ENCODE peak calls at places on chromosomes 13 and 19, in eight cellular contexts. B, P, Q, C, X, H, I and N are unnamed samples. For H3K4me1, the result is how much of the 10 kb centered on the place peaks cover.

GRCh38 chr13:104869501-104869900 is 1666.0 kb downstream of the EFNB2 start:
- DNase-seq in B (no peak), P (no peak), Q (no peak), C (no peak), X (no peak), H (no peak), I (no peak), N (no peak)

GRCh38 chr19:43300876-43301765 is 31.8 kb upstream of the PSG9 start:
- DNase-seq in B (no peak), P (no peak), Q (no peak), C (no peak), X (no peak), H (no peak), I (no peak), N (no peak)

GRCh38 chr13:99371956-99372355 is 64.8 kb upstream of the GPR183 start:
- DNase-seq in B (no peak), P (no peak), Q (no peak), C (no peak), X (no peak), H (no peak), I (peak), N (no peak)

GRCh38 chr19:48627865-48628314 is 8.6 kb downstream of the SPHK2 start:
- DNase-seq in B (no peak), P (no peak), Q (no peak), C (no peak), X (no peak), H (no peak), I (no peak), N (no peak)

GRCh38 chr13:107867701-107868661 is 347.4 kb downstream of the LIG4 start:
- DNase-seq in B (peak), P (no peak), Q (no peak), C (no peak), X (peak), H (peak), I (peak), N (no peak)

GRCh38 chr13:30103161-30103858 is 204.0 kb downstream of the KATNAL1 start:
- DNase-seq in B (no peak), P (no peak), Q (no peak), C (no peak), X (no peak), H (no peak), I (peak), N (no peak)

GRCh38 chr13:80630685-80631121 is 289.8 kb upstream of the SPRY2 start:
- DNase-seq in B (no peak), P (no peak), Q (peak), C (no peak), X (no peak), H (no peak), I (no peak), N (no peak)

GRCh38 chr19:38033658-38034150 is 126.7 kb downstream of the SIPA1L3 start:
- DNase-seq in B (no peak), P (no peak), Q (no peak), C (no peak), X (no peak), H (no peak), I (peak), N (no peak)

GRCh38 chr19:7516281-7516862 is 469 bp downstream of the ZNF358 start:
- DNase-seq in B (no peak), P (no peak), Q (no peak), C (no peak), X (no peak), H (no peak), I (no peak), N (no peak)

GRCh38 chr19:37565370-37565669 is 29.3 kb downstream of the ZNF571 start:
- DNase-seq in B (no peak), P (no peak), Q (no peak), C (no peak), X (no peak), H (no peak), I (no peak), N (no peak)

GRCh38 chr19:7888826-7889217 is 512 bp downstream of the LRRC8E start:
- DNase-seq in B (no peak), P (no peak), Q (no peak), C (no peak), X (no peak), H (no peak), I (no peak), N (no peak)

GRCh38 chr13:35139591-35139990 is 197.5 kb downstream of the NBEA start:
- DNase-seq in B (no peak), P (no peak), Q (no peak), C (no peak), X (no peak), H (no peak), I (no peak), N (no peak)

GRCh38 chr19:48290341-48290922 is 20.6 kb downstream of the ZNF114 start:
- DNase-seq in B (no peak), P (no peak), Q (no peak), C (peak), X (peak), H (peak), I (peak), N (no peak)

GRCh38 chr13:50277127-50277526 is 261.9 kb downstream of the KCNRG start:
- DNase-seq in B (no peak), P (no peak), Q (no peak), C (no peak), X (peak), H (no peak), I (no peak), N (no peak)

GRCh38 chr13:49935171-49936084 is 712 bp downstream of the SPRYD7 start:
- DNase-seq in B (no peak), P (no peak), Q (peak), C (peak), X (peak), H (peak), I (peak), N (no peak)

GRCh38 chr19:51698296-51698695 is 5.2 kb downstream of the SPACA6 start:
- DNase-seq in B (no peak), P (no peak), Q (no peak), C (no peak), X (no peak), H (no peak), I (no peak), N (no peak)

GRCh38 chr13:30371649-30372265 is 50.5 kb upstream of the UBE2L5 start:
- DNase-seq in B (no peak), P (no peak), Q (no peak), C (no peak), X (peak), H (no peak), I (no peak), N (no peak)

GRCh38 chr19:30224689-30225606 is 147.2 kb upstream of the ZNF536 start:
- DNase-seq in B (no peak), P (no peak), Q (no peak), C (peak), X (peak), H (no peak), I (peak), N (no peak)

GRCh38 chr19:2084993-2085720 is 11.0 kb downstream of the MOB3A start:
- DNase-seq in B (peak), P (no peak), Q (peak), C (no peak), X (no peak), H (no peak), I (no peak), N (no peak)
- H3K4me1 ChIP-seq in B (under half), P (under half), Q (under half), C (under half), X (under half), H (under half), I (under half), N (half or more)

GRCh38 chr19:13613447-13613846 is 107.2 kb upstream of the CACNA1A start:
- DNase-seq in B (no peak), P (no peak), Q (no peak), C (no peak), X (no peak), H (no peak), I (no peak), N (no peak)

GRCh38 chr19:13611596-13611995 is 105.3 kb upstream of the CACNA1A start:
- DNase-seq in B (no peak), P (no peak), Q (no peak), C (no peak), X (no peak), H (no peak), I (no peak), N (no peak)

GRCh38 chr19:13619203-13619632 is 112.9 kb upstream of the CACNA1A start:
- DNase-seq in B (no peak), P (no peak), Q (no peak), C (no peak), X (no peak), H (no peak), I (no peak), N (no peak)

GRCh38 chr19:13621413-13621812 is 115.1 kb upstream of the CACNA1A start:
- DNase-seq in B (no peak), P (no peak), Q (no peak), C (no peak), X (no peak), H (no peak), I (peak), N (no peak)

GRCh38 chr19:13615890-13616289 is 109.6 kb upstream of the CACNA1A start:
- DNase-seq in B (no peak), P (no peak), Q (no peak), C (no peak), X (no peak), H (no peak), I (no peak), N (no peak)
- H3K4me1 ChIP-seq in B (under half), P (under half), Q (under half), C (under half), X (under half), H (under half), I (under half), N (under half)

DNA sequence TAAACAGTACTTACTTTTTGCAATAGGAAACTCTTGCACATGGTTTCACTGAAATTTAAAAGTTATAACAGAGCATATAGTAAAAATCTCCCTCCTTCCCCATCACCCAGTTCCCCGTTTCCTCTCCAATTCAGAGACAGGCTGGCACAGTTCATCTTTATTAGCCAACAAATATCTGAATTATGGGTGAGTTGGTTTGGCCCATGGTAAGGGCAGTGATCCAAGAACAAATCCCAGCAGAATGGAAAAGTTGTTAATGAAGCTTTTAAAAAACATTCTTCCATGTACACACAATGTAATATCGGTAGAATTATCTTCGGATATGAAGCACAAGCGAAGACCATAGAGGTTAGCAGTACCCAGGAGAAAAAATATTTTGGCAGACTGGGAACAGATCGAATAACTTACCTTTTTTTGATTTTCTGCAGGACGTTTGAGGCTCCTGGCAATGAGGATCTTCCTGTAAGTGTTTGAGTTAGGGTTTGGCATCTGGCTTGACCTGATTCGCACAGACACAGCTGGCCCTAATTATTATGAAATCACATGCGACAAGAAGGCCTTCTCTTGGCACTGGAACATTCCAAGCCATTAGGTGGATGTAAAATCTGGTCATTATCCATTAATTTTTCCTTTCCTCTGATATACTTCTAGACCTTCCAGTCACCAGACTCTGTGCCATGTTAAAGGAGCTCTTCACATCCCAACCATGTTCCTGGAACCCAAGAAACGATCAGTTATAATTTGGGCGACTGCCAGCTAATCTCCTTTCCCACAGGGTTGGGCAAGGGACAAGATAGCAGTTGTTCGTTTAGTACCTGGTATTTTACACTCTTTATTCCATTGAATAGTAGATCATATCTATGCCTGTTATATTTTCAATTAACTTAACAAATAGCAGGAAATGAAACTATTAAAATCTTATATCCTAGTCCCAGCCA is 139.4 kb upstream of the TSC22D1 start:
- DNase-seq in B (no peak), P (no peak), Q (no peak), C (no peak), X (peak), H (no peak), I (no peak), N (peak)
- H3K4me1 ChIP-seq in B (under half), P (half or more), Q (half or more), C (under half), X (under half), H (under half), I (under half), N (under half)

GRCh38 chr19:11554160-11554559 is 4.9 kb downstream of the ELOF1 start:
- DNase-seq in B (no peak), P (no peak), Q (no peak), C (no peak), X (no peak), H (no peak), I (no peak), N (no peak)
- H3K4me1 ChIP-seq in B (under half), P (under half), Q (under half), C (under half), X (under half), H (under half), I (under half), N (under half)

GRCh38 chr19:40458597-40458974 is 7.0 kb downstream of the BLVRB start:
- DNase-seq in B (no peak), P (no peak), Q (no peak), C (no peak), X (no peak), H (no peak), I (no peak), N (no peak)

GRCh38 chr19:40465025-40465780 is at the start of gene BLVRB:
- DNase-seq in B (no peak), P (no peak), Q (peak), C (no peak), X (no peak), H (no peak), I (no peak), N (no peak)

GRCh38 chr19:40460185-40460584 is 5.4 kb downstream of the BLVRB start:
- DNase-seq in B (no peak), P (no peak), Q (no peak), C (no peak), X (no peak), H (no peak), I (no peak), N (no peak)

GRCh38 chr19:40464059-40465024 is 1.2 kb downstream of the BLVRB start:
- DNase-seq in B (peak), P (peak), Q (peak), C (peak), X (peak), H (peak), I (peak), N (peak)

GRCh38 chr19:40461669-40462221 is 3.8 kb downstream of the BLVRB start:
- DNase-seq in B (peak), P (no peak), Q (peak), C (no peak), X (no peak), H (no peak), I (no peak), N (no peak)
- H3K4me1 ChIP-seq in B (under half), P (under half), Q (under half), C (under half), X (under half), H (under half), I (under half), N (under half)

DNA sequence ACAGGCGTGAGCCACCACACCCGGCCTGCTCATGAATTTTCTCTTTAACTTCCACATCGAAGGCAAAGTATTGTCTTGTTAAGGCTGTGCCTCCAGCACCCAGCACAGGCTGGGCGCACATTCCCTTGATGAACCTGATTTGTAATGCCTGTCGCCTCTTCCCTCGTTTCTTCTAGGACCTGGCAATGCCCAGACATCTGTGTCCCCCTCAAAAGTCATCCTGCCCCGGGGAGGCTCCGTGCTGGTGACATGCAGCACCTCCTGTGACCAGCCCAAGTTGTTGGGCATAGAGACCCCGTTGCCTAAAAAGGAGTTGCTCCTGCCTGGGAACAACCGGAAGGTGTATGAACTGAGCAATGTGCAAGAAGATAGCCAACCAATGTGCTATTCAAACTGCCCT is 3.7 kb downstream of the ICAM1 start:
- DNase-seq in B (no peak), P (no peak), Q (no peak), C (no peak), X (no peak), H (no peak), I (no peak), N (no peak)
- H3K4me1 ChIP-seq in B (under half), P (under half), Q (under half), C (under half), X (under half), H (under half), I (under half), N (under half)

DNA sequence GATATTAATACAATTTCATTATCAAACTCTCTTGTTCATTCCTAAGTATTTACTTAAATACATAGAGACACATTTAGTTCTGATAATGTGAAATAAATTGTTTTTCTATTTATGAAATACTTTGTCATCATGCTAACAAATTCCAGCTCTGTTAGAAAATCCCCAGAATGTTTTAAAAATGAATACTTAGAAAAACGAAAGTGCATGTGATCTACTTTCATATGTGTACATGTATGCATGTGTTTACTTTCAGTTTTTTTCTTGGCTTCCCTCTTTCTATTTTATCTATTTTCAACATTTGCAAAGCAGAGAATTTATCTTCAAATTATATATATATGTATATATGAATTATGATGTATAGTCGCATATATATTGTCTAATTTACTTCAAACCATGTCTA is 1110.0 kb upstream of the PCDH20 start:
- DNase-seq in B (no peak), P (no peak), Q (no peak), C (no peak), X (no peak), H (no peak), I (no peak), N (no peak)
- H3K4me1 ChIP-seq in B (under half), P (under half), Q (under half), C (under half), X (under half), H (under half), I (under half), N (under half)

GRCh38 chr13:40971321-40971720 is 47.8 kb downstream of the ELF1 start:
- DNase-seq in B (no peak), P (no peak), Q (no peak), C (no peak), X (no peak), H (no peak), I (no peak), N (no peak)
- H3K4me1 ChIP-seq in B (half or more), P (half or more), Q (under half), C (under half), X (under half), H (under half), I (under half), N (half or more)